ENCODE peak calls at places on chromosomes 11 and 22, in seven cellular contexts. R is GM23338, T is hepatocyte, I is HCT116, C is GM23248, B is neural progenitor cell, E is PC-3. Q is an unnamed sample.

GRCh38 chr11:3605721-3606324 is 36.0 kb downstream of the ART5 start:
- DNase-seq in R (no peak), T (no peak), I (no peak), C (no peak), B (no peak), E (peak; percentile 47), Q (no peak)

GRCh38 chr11:113552271-113552670 is 77.1 kb upstream of the DRD2 start:
- DNase-seq in R (no peak), T (no peak), I (no peak), C (no peak), B (no peak), E (no peak), Q (no peak)

GRCh38 chr11:133507185-133507584 is 25.1 kb downstream of the OPCML start:
- DNase-seq in R (no peak), T (no peak), I (no peak), C (no peak), B (no peak), E (no peak), Q (no peak)

GRCh38 chr11:808427-809286 is 1.1 kb upstream of the RPLP2 start:
- DNase-seq in R (no peak), T (no peak), I (no peak), C (peak; percentile 61), B (no peak), E (no peak), Q (peak; percentile 45)

GRCh38 chr22:20298803-20299735 is 20.8 kb downstream of the DGCR6L start:
- DNase-seq in R (peak; percentile 92), T (peak; percentile 91), I (peak; percentile 71), C (peak; percentile 85), B (peak; percentile 96), E (peak; percentile 78), Q (peak; percentile 51)

GRCh38 chr22:38009000-38009806 is 24.8 kb upstream of the SOX10 start:
- DNase-seq in R (no peak), T (no peak), I (no peak), C (no peak), B (no peak), E (no peak), Q (no peak)

GRCh38 chr22:37454857-37455686 is 27.8 kb upstream of the ELFN2 start:
- DNase-seq in R (no peak), T (peak; percentile 89), I (peak; percentile 85), C (peak; percentile 89), B (no peak), E (peak; percentile 84), Q (no peak)

GRCh38 chr11:70539360-70540095 is 141.2 kb downstream of the CTTN start:
- DNase-seq in R (no peak), T (no peak), I (no peak), C (no peak), B (no peak), E (no peak), Q (no peak)

GRCh38 chr22:37416389-37416788 is 10.9 kb downstream of the ELFN2 start:
- DNase-seq in R (no peak), T (no peak), I (no peak), C (no peak), B (no peak), E (no peak), Q (no peak)

GRCh38 chr11:92651159-92651558 is 318.3 kb upstream of the MTNR1B start:
- DNase-seq in R (no peak), T (no peak), I (no peak), C (no peak), B (no peak), E (no peak), Q (no peak)

GRCh38 chr11:132704796-132705375 is 827.4 kb downstream of the OPCML start:
- DNase-seq in R (no peak), T (peak; percentile 69), I (no peak), C (no peak), B (no peak), E (no peak), Q (no peak)

GRCh38 chr11:86508604-86509471 is 134.2 kb downstream of the CCDC81 start:
- DNase-seq in R (no peak), T (peak; percentile 37), I (no peak), C (peak; percentile 66), B (no peak), E (peak; percentile 92), Q (no peak)

GRCh38 chr22:47304191-47304831 is 541.9 kb downstream of the TBC1D22A start:
- DNase-seq in R (no peak), T (no peak), I (no peak), C (no peak), B (no peak), E (no peak), Q (no peak)

GRCh38 chr11:22407899-22408298 is 69.7 kb downstream of the SLC17A6 start:
- DNase-seq in R (peak; percentile 15), T (no peak), I (no peak), C (no peak), B (peak; percentile 71), E (no peak), Q (no peak)

GRCh38 chr11:87059596-87059995 is 21.9 kb downstream of the TMEM135 start:
- DNase-seq in R (no peak), T (no peak), I (no peak), C (no peak), B (no peak), E (no peak), Q (no peak)

GRCh38 chr22:30312053-30312452 is 14.7 kb downstream of the TBC1D10A start:
- DNase-seq in R (no peak), T (no peak), I (peak; percentile 51), C (peak; percentile 91), B (no peak), E (peak; percentile 77), Q (no peak)

GRCh38 chr22:19197997-19198865 is 19.7 kb upstream of the SLC25A1 start:
- DNase-seq in R (no peak), T (no peak), I (no peak), C (no peak), B (no peak), E (no peak), Q (no peak)

GRCh38 chr11:57241311-57241972 is 4.4 kb upstream of the APLNR start:
- DNase-seq in R (no peak), T (no peak), I (no peak), C (no peak), B (no peak), E (no peak), Q (no peak)

DNA sequence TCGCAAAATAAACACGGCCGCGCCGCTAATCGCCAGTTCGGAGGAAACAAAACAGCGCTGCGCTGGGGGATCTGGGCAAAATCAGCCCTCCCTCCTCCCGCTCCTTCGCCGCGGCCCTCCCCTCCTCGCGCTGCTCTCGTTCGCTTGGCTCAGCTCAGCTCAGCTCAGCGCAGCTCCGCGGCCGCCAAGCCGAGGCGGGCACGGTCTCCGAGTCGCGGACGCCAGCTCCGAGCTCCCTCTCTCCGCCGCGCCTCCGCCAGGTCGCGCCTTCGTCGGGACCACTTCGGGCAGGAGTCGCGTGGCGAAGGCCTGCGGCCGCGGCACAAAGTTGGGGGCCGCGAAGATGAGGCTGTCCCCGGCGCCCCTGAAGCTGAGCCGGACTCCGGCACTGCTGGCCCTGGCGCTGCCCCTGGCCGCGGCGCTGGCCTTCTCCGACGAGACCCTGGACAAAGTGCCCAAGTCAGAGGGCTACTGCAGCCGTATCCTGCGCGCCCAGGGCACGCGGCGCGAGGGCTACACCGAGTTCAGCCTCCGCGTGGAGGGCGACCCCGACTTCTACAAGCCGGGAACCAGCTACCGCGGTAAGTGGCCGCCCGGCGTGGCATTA is at the start of gene SPON1:
- DNase-seq in R (peak; percentile 87), T (peak; percentile 84), I (no peak), C (peak; percentile 53), B (peak; percentile 93), E (no peak), Q (no peak)
- TF ChIP-seq EZH2phosphoT487 in R (no peak), T (no peak), I (no peak), C (no peak), B (no peak), E (no peak), Q (no peak)

GRCh38 chr11:82731691-82732277 is 1.9 kb downstream of the FAM181B start:
- DNase-seq in R (peak; percentile 55), T (no peak), I (no peak), C (no peak), B (peak; percentile 30), E (no peak), Q (no peak)
- TF ChIP-seq EZH2 in R (no peak), T (no peak), I (no peak), C (peak; percentile 17), B (no peak), E (no peak), Q (no peak)

GRCh38 chr11:107655607-107656006 is 56.2 kb downstream of the SLN start:
- DNase-seq in R (no peak), T (no peak), I (no peak), C (no peak), B (no peak), E (no peak), Q (no peak)
- TF ChIP-seq EZH2phosphoT487 in R (no peak), T (no peak), I (no peak), C (no peak), B (no peak), E (no peak), Q (no peak)

DNA sequence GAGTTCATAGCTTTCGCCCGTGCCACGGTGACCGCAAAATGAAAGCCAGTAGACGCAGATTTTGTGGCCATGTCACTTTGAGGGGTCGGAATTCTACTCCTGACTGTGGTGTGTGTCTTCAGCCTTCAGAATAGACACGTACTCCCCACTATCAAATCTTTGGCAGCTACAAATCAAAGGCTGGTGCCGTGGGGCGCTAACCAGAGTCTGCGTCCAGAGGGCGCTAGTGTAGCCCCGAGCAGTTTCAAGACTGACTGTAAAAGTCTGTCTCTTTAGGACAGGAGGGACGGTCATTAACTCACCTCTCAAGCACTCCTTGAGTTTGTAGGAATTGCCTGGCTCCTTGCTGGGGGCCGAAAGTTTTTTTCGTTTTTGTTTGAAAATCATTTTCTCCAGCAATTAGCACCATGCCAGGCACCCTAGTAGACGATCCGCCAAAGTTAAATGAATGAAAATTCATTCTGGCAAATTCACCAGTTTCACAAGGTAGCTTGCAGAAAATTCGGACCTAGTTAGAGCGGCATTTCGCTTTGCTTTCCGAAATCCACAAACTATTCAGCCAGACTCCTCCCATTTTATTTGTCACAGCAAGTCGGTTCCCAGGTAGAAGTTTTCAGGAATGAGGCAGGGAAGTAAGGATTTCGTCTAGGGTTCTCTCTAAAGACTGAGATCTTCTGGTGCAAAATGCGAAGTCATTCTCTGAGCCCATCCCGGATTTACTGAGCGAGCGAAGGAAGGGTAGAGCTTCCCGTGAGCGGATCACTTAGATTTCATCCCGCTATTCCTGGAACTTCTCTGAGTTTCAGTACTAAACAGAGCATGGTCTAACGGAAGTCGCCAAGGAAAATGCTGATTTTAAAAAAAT is 2.8 kb upstream of the CALCA start:
- DNase-seq in R (peak; percentile 86), T (peak; percentile 64), I (peak; percentile 54), C (peak; percentile 64), B (peak; percentile 84), E (peak; percentile 47), Q (peak; percentile 58)
- TF ChIP-seq EZH2 in R (peak; percentile 49), T (peak; percentile 19), I (no peak), C (peak; percentile 65), B (peak; percentile 6), E (no peak), Q (no peak)

GRCh38 chr11:6962673-6963072 is 36.4 kb downstream of the ZNF215 start:
- DNase-seq in R (no peak), T (no peak), I (no peak), C (no peak), B (no peak), E (no peak), Q (peak; percentile 87)

GRCh38 chr11:6962141-6962540 is 35.9 kb downstream of the ZNF215 start:
- DNase-seq in R (peak; percentile 5), T (no peak), I (no peak), C (no peak), B (peak; percentile 1), E (no peak), Q (no peak)
- TF ChIP-seq EZH2phosphoT487 in R (no peak), T (no peak), I (no peak), C (no peak), B (no peak), E (no peak), Q (no peak)

GRCh38 chr11:20161230-20161918 is 1.1 kb upstream of the DBX1 start:
- DNase-seq in R (peak; percentile 89), T (peak; percentile 26), I (no peak), C (no peak), B (peak; percentile 68), E (no peak), Q (no peak)
- TF ChIP-seq EZH2 in R (peak; percentile 37), T (no peak), I (no peak), C (peak; percentile 9), B (peak; percentile 62), E (no peak), Q (no peak)